ENCODE peak calls at places on chromosomes 16 and 17, in ten cellular contexts. One of them, this sample, is unnamed.
A peak's percentile ranks its signal among the peaks of the same experiment; 100 is the strongest.

GRCh38 chr16:842061-842476 is 41.5 kb upstream of the GNG13 start:
- DNase-seq in progenitor cell of endocrine pancreas: no peak
- DNase-seq in uterus: no peak
- DNase-seq in myocyte: no peak
- DNase-seq in EL: no peak
- DNase-seq in EH: no peak
- DNase-seq in HTR-8/SVneo: no peak
- DNase-seq in iris pigment epithelial cell: peak; percentile 7
- DNase-seq in hypothalamus: peak; percentile 33
- DNase-seq in NCI-H748 treated with DMSO at 0.1 percent for 48 hours: no peak
- DNase-seq in this sample: no peak

GRCh38 chr16:85421338-85422123 is 191.6 kb upstream of the GSE1 start:
- DNase-seq in progenitor cell of endocrine pancreas: no peak
- DNase-seq in uterus: no peak
- DNase-seq in myocyte: no peak
- DNase-seq in EL: no peak
- DNase-seq in EH: no peak
- DNase-seq in HTR-8/SVneo: no peak
- DNase-seq in iris pigment epithelial cell: no peak
- DNase-seq in hypothalamus: no peak
- DNase-seq in NCI-H748 treated with DMSO at 0.1 percent for 48 hours: no peak
- DNase-seq in this sample: no peak

GRCh38 chr16:47777191-47777590 is 316.1 kb downstream of the PHKB start:
- DNase-seq in progenitor cell of endocrine pancreas: no peak
- DNase-seq in uterus: no peak
- DNase-seq in myocyte: peak; percentile 15
- DNase-seq in EL: peak; percentile 51
- DNase-seq in EH: peak; percentile 37
- DNase-seq in HTR-8/SVneo: no peak
- DNase-seq in iris pigment epithelial cell: peak; percentile 39
- DNase-seq in hypothalamus: no peak
- DNase-seq in NCI-H748 treated with DMSO at 0.1 percent for 48 hours: no peak
- DNase-seq in this sample: no peak

GRCh38 chr17:80588687-80589086 is 44.0 kb downstream of the RPTOR start:
- DNase-seq in progenitor cell of endocrine pancreas: no peak
- DNase-seq in uterus: no peak
- DNase-seq in myocyte: no peak
- DNase-seq in EL: no peak
- DNase-seq in EH: no peak
- DNase-seq in HTR-8/SVneo: no peak
- DNase-seq in iris pigment epithelial cell: peak; percentile 5
- DNase-seq in hypothalamus: no peak
- DNase-seq in NCI-H748 treated with DMSO at 0.1 percent for 48 hours: no peak
- DNase-seq in this sample: no peak

GRCh38 chr17:69714659-69715058 is 300.2 kb downstream of the MAP2K6 start:
- DNase-seq in progenitor cell of endocrine pancreas: no peak
- DNase-seq in uterus: no peak
- DNase-seq in myocyte: no peak
- DNase-seq in EL: no peak
- DNase-seq in EH: no peak
- DNase-seq in HTR-8/SVneo: no peak
- DNase-seq in iris pigment epithelial cell: peak; percentile 24
- DNase-seq in hypothalamus: no peak
- DNase-seq in NCI-H748 treated with DMSO at 0.1 percent for 48 hours: no peak
- DNase-seq in this sample: no peak

GRCh38 chr17:28957277-28957991 is 6.1 kb upstream of the PHF12 start:
- DNase-seq in progenitor cell of endocrine pancreas: no peak
- DNase-seq in uterus: no peak
- DNase-seq in myocyte: no peak
- DNase-seq in EL: no peak
- DNase-seq in EH: no peak
- DNase-seq in HTR-8/SVneo: no peak
- DNase-seq in iris pigment epithelial cell: no peak
- DNase-seq in hypothalamus: no peak
- DNase-seq in NCI-H748 treated with DMSO at 0.1 percent for 48 hours: no peak
- DNase-seq in this sample: no peak

GRCh38 chr16:66888647-66889615 is 8.6 kb downstream of the PDP2 start:
- DNase-seq in progenitor cell of endocrine pancreas: no peak
- DNase-seq in uterus: no peak
- DNase-seq in myocyte: no peak
- DNase-seq in EL: no peak
- DNase-seq in EH: no peak
- DNase-seq in HTR-8/SVneo: no peak
- DNase-seq in iris pigment epithelial cell: no peak
- DNase-seq in hypothalamus: no peak
- DNase-seq in NCI-H748 treated with DMSO at 0.1 percent for 48 hours: no peak
- DNase-seq in this sample: no peak

GRCh38 chr17:35764123-35764991 is 3.7 kb downstream of the C17orf50 start:
- DNase-seq in progenitor cell of endocrine pancreas: peak; percentile 95
- DNase-seq in uterus: peak; percentile 84
- DNase-seq in myocyte: peak; percentile 90
- DNase-seq in EL: peak; percentile 89
- DNase-seq in EH: peak; percentile 82
- DNase-seq in HTR-8/SVneo: peak; percentile 95
- DNase-seq in iris pigment epithelial cell: peak; percentile 77
- DNase-seq in hypothalamus: peak; percentile 73
- DNase-seq in NCI-H748 treated with DMSO at 0.1 percent for 48 hours: peak; percentile 68
- DNase-seq in this sample: peak; percentile 94

GRCh38 chr17:81200695-81201580 is 21.8 kb downstream of the CEP131 start:
- DNase-seq in progenitor cell of endocrine pancreas: no peak
- DNase-seq in uterus: no peak
- DNase-seq in myocyte: peak; percentile 78
- DNase-seq in EL: peak; percentile 56
- DNase-seq in EH: peak; percentile 68
- DNase-seq in HTR-8/SVneo: peak; percentile 40
- DNase-seq in iris pigment epithelial cell: peak; percentile 77
- DNase-seq in hypothalamus: no peak
- DNase-seq in NCI-H748 treated with DMSO at 0.1 percent for 48 hours: no peak
- DNase-seq in this sample: peak; percentile 75

GRCh38 chr17:55072910-55073309 is 104.3 kb downstream of the STXBP4 start:
- DNase-seq in progenitor cell of endocrine pancreas: no peak
- DNase-seq in uterus: no peak
- DNase-seq in myocyte: no peak
- DNase-seq in EL: no peak
- DNase-seq in EH: no peak
- DNase-seq in HTR-8/SVneo: no peak
- DNase-seq in iris pigment epithelial cell: peak; percentile 22
- DNase-seq in hypothalamus: no peak
- DNase-seq in NCI-H748 treated with DMSO at 0.1 percent for 48 hours: no peak
- DNase-seq in this sample: no peak

GRCh38 chr17:72308744-72309395 is 188.1 kb downstream of the SOX9 start:
- DNase-seq in progenitor cell of endocrine pancreas: no peak
- DNase-seq in uterus: no peak
- DNase-seq in myocyte: no peak
- DNase-seq in EL: no peak
- DNase-seq in EH: no peak
- DNase-seq in HTR-8/SVneo: no peak
- DNase-seq in iris pigment epithelial cell: no peak
- DNase-seq in hypothalamus: no peak
- DNase-seq in NCI-H748 treated with DMSO at 0.1 percent for 48 hours: no peak
- DNase-seq in this sample: no peak

GRCh38 chr17:58591455-58591854 is 77.0 kb upstream of the MTMR4 start:
- DNase-seq in progenitor cell of endocrine pancreas: no peak
- DNase-seq in uterus: no peak
- DNase-seq in myocyte: no peak
- DNase-seq in EL: no peak
- DNase-seq in EH: no peak
- DNase-seq in HTR-8/SVneo: no peak
- DNase-seq in iris pigment epithelial cell: no peak
- DNase-seq in hypothalamus: no peak
- DNase-seq in NCI-H748 treated with DMSO at 0.1 percent for 48 hours: no peak
- DNase-seq in this sample: peak; percentile 10

GRCh38 chr17:66401364-66401763 is 99.0 kb downstream of the PRKCA start:
- DNase-seq in progenitor cell of endocrine pancreas: no peak
- DNase-seq in uterus: no peak
- DNase-seq in myocyte: no peak
- DNase-seq in EL: no peak
- DNase-seq in EH: no peak
- DNase-seq in HTR-8/SVneo: no peak
- DNase-seq in iris pigment epithelial cell: no peak
- DNase-seq in hypothalamus: no peak
- DNase-seq in NCI-H748 treated with DMSO at 0.1 percent for 48 hours: no peak
- DNase-seq in this sample: no peak

GRCh38 chr17:79281803-79282202 is 207.2 kb downstream of the ENGASE start:
- DNase-seq in progenitor cell of endocrine pancreas: no peak
- DNase-seq in uterus: no peak
- DNase-seq in myocyte: no peak
- DNase-seq in EL: no peak
- DNase-seq in EH: no peak
- DNase-seq in HTR-8/SVneo: no peak
- DNase-seq in iris pigment epithelial cell: no peak
- DNase-seq in hypothalamus: no peak
- DNase-seq in NCI-H748 treated with DMSO at 0.1 percent for 48 hours: no peak
- DNase-seq in this sample: no peak

GRCh38 chr17:81026266-81027036 is 8.5 kb upstream of the BAIAP2 start:
- DNase-seq in progenitor cell of endocrine pancreas: no peak
- DNase-seq in uterus: no peak
- DNase-seq in myocyte: no peak
- DNase-seq in EL: no peak
- DNase-seq in EH: peak; percentile 49
- DNase-seq in HTR-8/SVneo: no peak
- DNase-seq in iris pigment epithelial cell: no peak
- DNase-seq in hypothalamus: no peak
- DNase-seq in NCI-H748 treated with DMSO at 0.1 percent for 48 hours: no peak
- DNase-seq in this sample: no peak

GRCh38 chr16:3950343-3951193 is 70.1 kb upstream of the CREBBP start:
- DNase-seq in progenitor cell of endocrine pancreas: no peak
- DNase-seq in uterus: peak; percentile 86
- DNase-seq in myocyte: peak; percentile 94
- DNase-seq in EL: peak; percentile 98
- DNase-seq in EH: peak; percentile 99
- DNase-seq in HTR-8/SVneo: peak; percentile 91
- DNase-seq in iris pigment epithelial cell: peak; percentile 99
- DNase-seq in hypothalamus: no peak
- DNase-seq in NCI-H748 treated with DMSO at 0.1 percent for 48 hours: no peak
- DNase-seq in this sample: peak; percentile 97

GRCh38 chr17:39153541-39154111 is 2.2 kb upstream of the PLXDC1 start:
- DNase-seq in progenitor cell of endocrine pancreas: peak; percentile 98
- DNase-seq in uterus: peak; percentile 95
- DNase-seq in myocyte: peak; percentile 89
- DNase-seq in EL: peak; percentile 92
- DNase-seq in EH: peak; percentile 92
- DNase-seq in HTR-8/SVneo: peak; percentile 88
- DNase-seq in iris pigment epithelial cell: peak; percentile 79
- DNase-seq in hypothalamus: peak; percentile 86
- DNase-seq in NCI-H748 treated with DMSO at 0.1 percent for 48 hours: peak; percentile 83
- DNase-seq in this sample: peak; percentile 86

GRCh38 chr17:21214015-21214776 is at the start of gene TMEM11:
- DNase-seq in progenitor cell of endocrine pancreas: peak; percentile 91
- DNase-seq in uterus: peak; percentile 95
- DNase-seq in myocyte: peak; percentile 96
- DNase-seq in EL: peak; percentile 94
- DNase-seq in EH: peak; percentile 96
- DNase-seq in HTR-8/SVneo: peak; percentile 100
- DNase-seq in iris pigment epithelial cell: peak; percentile 98
- DNase-seq in hypothalamus: peak; percentile 95
- DNase-seq in NCI-H748 treated with DMSO at 0.1 percent for 48 hours: peak; percentile 92
- DNase-seq in this sample: peak; percentile 96

GRCh38 chr17:72487731-72488325 is 367.0 kb downstream of the SOX9 start:
- DNase-seq in progenitor cell of endocrine pancreas: no peak
- DNase-seq in uterus: no peak
- DNase-seq in myocyte: no peak
- DNase-seq in EL: no peak
- DNase-seq in EH: no peak
- DNase-seq in HTR-8/SVneo: no peak
- DNase-seq in iris pigment epithelial cell: no peak
- DNase-seq in hypothalamus: no peak
- DNase-seq in NCI-H748 treated with DMSO at 0.1 percent for 48 hours: no peak
- DNase-seq in this sample: no peak

GRCh38 chr16:2799205-2799851 is 1.1 kb downstream of the PRSS41 start:
- DNase-seq in progenitor cell of endocrine pancreas: no peak
- DNase-seq in uterus: no peak
- DNase-seq in myocyte: no peak
- DNase-seq in EL: no peak
- DNase-seq in EH: no peak
- DNase-seq in HTR-8/SVneo: no peak
- DNase-seq in iris pigment epithelial cell: no peak
- DNase-seq in hypothalamus: no peak
- DNase-seq in NCI-H748 treated with DMSO at 0.1 percent for 48 hours: no peak
- DNase-seq in this sample: no peak

GRCh38 chr17:8469964-8470363 is 34.3 kb downstream of the NDEL1 start:
- DNase-seq in progenitor cell of endocrine pancreas: no peak
- DNase-seq in uterus: no peak
- DNase-seq in myocyte: no peak
- DNase-seq in EL: no peak
- DNase-seq in EH: no peak
- DNase-seq in HTR-8/SVneo: no peak
- DNase-seq in iris pigment epithelial cell: no peak
- DNase-seq in hypothalamus: no peak
- DNase-seq in NCI-H748 treated with DMSO at 0.1 percent for 48 hours: no peak
- DNase-seq in this sample: no peak

GRCh38 chr16:84043486-84044107 is 1.0 kb upstream of the SLC38A8 start:
- DNase-seq in progenitor cell of endocrine pancreas: no peak
- DNase-seq in uterus: no peak
- DNase-seq in myocyte: no peak
- DNase-seq in EL: no peak
- DNase-seq in EH: no peak
- DNase-seq in HTR-8/SVneo: no peak
- DNase-seq in iris pigment epithelial cell: no peak
- DNase-seq in hypothalamus: no peak
- DNase-seq in NCI-H748 treated with DMSO at 0.1 percent for 48 hours: no peak
- DNase-seq in this sample: no peak

GRCh38 chr17:82218349-82219075 is 5.9 kb upstream of the CCDC57 start:
- DNase-seq in progenitor cell of endocrine pancreas: no peak
- DNase-seq in uterus: no peak
- DNase-seq in myocyte: no peak
- DNase-seq in EL: no peak
- DNase-seq in EH: no peak
- DNase-seq in HTR-8/SVneo: no peak
- DNase-seq in iris pigment epithelial cell: no peak
- DNase-seq in hypothalamus: no peak
- DNase-seq in NCI-H748 treated with DMSO at 0.1 percent for 48 hours: no peak
- DNase-seq in this sample: no peak

GRCh38 chr16:73956592-73957495 is 339.8 kb upstream of the PSMD7 start:
- DNase-seq in progenitor cell of endocrine pancreas: peak; percentile 45
- DNase-seq in uterus: peak; percentile 45
- DNase-seq in myocyte: peak; percentile 67
- DNase-seq in EL: peak; percentile 58
- DNase-seq in EH: peak; percentile 65
- DNase-seq in HTR-8/SVneo: peak; percentile 56
- DNase-seq in iris pigment epithelial cell: peak; percentile 64
- DNase-seq in hypothalamus: peak; percentile 21
- DNase-seq in NCI-H748 treated with DMSO at 0.1 percent for 48 hours: peak; percentile 44
- DNase-seq in this sample: peak; percentile 66

This sample was measured in ACHN.